ENCODE peak calls at places on chromosomes 13 and 19, in five cellular contexts. One of them, this sample, is unnamed.

GRCh38 chr13:73738626-73739025 is 395.6 kb downstream of the KLF12 start:
- DNase-seq in stomach: no peak
- DNase-seq in brain microvascular endothelial cell: no peak
- DNase-seq in cardiac muscle cell: no peak
- DNase-seq in WERI-Rb-1: no peak
- DNase-seq in this sample: no peak

GRCh38 chr19:53034948-53035675 is 9.4 kb upstream of the ERVV-2 start:
- DNase-seq in stomach: no peak
- DNase-seq in brain microvascular endothelial cell: no peak
- DNase-seq in cardiac muscle cell: no peak
- DNase-seq in WERI-Rb-1: no peak
- DNase-seq in this sample: no peak

GRCh38 chr19:48650974-48651681 is 5.1 kb upstream of the CA11 start:
- DNase-seq in stomach: no peak
- DNase-seq in brain microvascular endothelial cell: no peak
- DNase-seq in cardiac muscle cell: no peak
- DNase-seq in WERI-Rb-1: no peak
- DNase-seq in this sample: no peak

GRCh38 chr13:85277753-85278152 is 521.5 kb downstream of the SLITRK6 start:
- DNase-seq in stomach: no peak
- DNase-seq in brain microvascular endothelial cell: peak; percentile 48
- DNase-seq in cardiac muscle cell: no peak
- DNase-seq in WERI-Rb-1: no peak
- DNase-seq in this sample: peak; percentile 38

GRCh38 chr13:105196052-105196451 is 1339.4 kb downstream of the EFNB2 start:
- DNase-seq in stomach: no peak
- DNase-seq in brain microvascular endothelial cell: peak; percentile 94
- DNase-seq in cardiac muscle cell: no peak
- DNase-seq in WERI-Rb-1: no peak
- DNase-seq in this sample: no peak

GRCh38 chr13:99656843-99657506 is 155.7 kb downstream of the TM9SF2 start:
- DNase-seq in stomach: no peak
- DNase-seq in brain microvascular endothelial cell: no peak
- DNase-seq in cardiac muscle cell: no peak
- DNase-seq in WERI-Rb-1: no peak
- DNase-seq in this sample: no peak

GRCh38 chr19:18939922-18940775 is 868 bp downstream of the HOMER3 start:
- DNase-seq in stomach: peak; percentile 37
- DNase-seq in brain microvascular endothelial cell: no peak
- DNase-seq in cardiac muscle cell: peak; percentile 47
- DNase-seq in WERI-Rb-1: peak; percentile 52
- DNase-seq in this sample: peak; percentile 84

GRCh38 chr13:109162248-109163051 is 533.0 kb downstream of the MYO16 start:
- DNase-seq in stomach: no peak
- DNase-seq in brain microvascular endothelial cell: no peak
- DNase-seq in cardiac muscle cell: no peak
- DNase-seq in WERI-Rb-1: no peak
- DNase-seq in this sample: no peak

GRCh38 chr13:78753457-78753856 is 94.5 kb upstream of the OBI1 start:
- DNase-seq in stomach: no peak
- DNase-seq in brain microvascular endothelial cell: no peak
- DNase-seq in cardiac muscle cell: no peak
- DNase-seq in WERI-Rb-1: no peak
- DNase-seq in this sample: no peak

GRCh38 chr13:85501616-85502015 is 297.6 kb downstream of the SLITRK6 start:
- DNase-seq in stomach: no peak
- DNase-seq in brain microvascular endothelial cell: no peak
- DNase-seq in cardiac muscle cell: no peak
- DNase-seq in WERI-Rb-1: no peak
- DNase-seq in this sample: no peak

GRCh38 chr19:40503300-40503699 is 36.5 kb downstream of the SPTBN4 start:
- DNase-seq in stomach: no peak
- DNase-seq in brain microvascular endothelial cell: no peak
- DNase-seq in cardiac muscle cell: no peak
- DNase-seq in WERI-Rb-1: no peak
- DNase-seq in this sample: no peak

GRCh38 chr13:113457510-113457909 is 4.2 kb upstream of the ADPRHL1 start:
- DNase-seq in stomach: no peak
- DNase-seq in brain microvascular endothelial cell: no peak
- DNase-seq in cardiac muscle cell: no peak
- DNase-seq in WERI-Rb-1: peak; percentile 8
- DNase-seq in this sample: no peak

GRCh38 chr19:39943586-39943985 is 9.2 kb upstream of the FCGBP start:
- DNase-seq in stomach: peak; percentile 49
- DNase-seq in brain microvascular endothelial cell: no peak
- DNase-seq in cardiac muscle cell: no peak
- DNase-seq in WERI-Rb-1: no peak
- DNase-seq in this sample: no peak

GRCh38 chr13:92991687-92992086 is 234.9 kb upstream of the GPC6 start:
- DNase-seq in stomach: no peak
- DNase-seq in brain microvascular endothelial cell: no peak
- DNase-seq in cardiac muscle cell: no peak
- DNase-seq in WERI-Rb-1: no peak
- DNase-seq in this sample: no peak

GRCh38 chr19:11535792-11536595 is 2.7 kb upstream of the CNN1 start:
- DNase-seq in stomach: peak; percentile 91
- DNase-seq in brain microvascular endothelial cell: peak; percentile 89
- DNase-seq in cardiac muscle cell: peak; percentile 98
- DNase-seq in WERI-Rb-1: peak; percentile 88
- DNase-seq in this sample: peak; percentile 94

GRCh38 chr13:28958018-28958417 is 137.9 kb downstream of the MTUS2 start:
- DNase-seq in stomach: no peak
- DNase-seq in brain microvascular endothelial cell: no peak
- DNase-seq in cardiac muscle cell: no peak
- DNase-seq in WERI-Rb-1: no peak
- DNase-seq in this sample: no peak

GRCh38 chr13:36509369-36509768 is 77.1 kb downstream of the CCNA1 start:
- DNase-seq in stomach: no peak
- DNase-seq in brain microvascular endothelial cell: no peak
- DNase-seq in cardiac muscle cell: no peak
- DNase-seq in WERI-Rb-1: no peak
- DNase-seq in this sample: no peak

GRCh38 chr13:113802090-113802531 is 43.1 kb downstream of the TMEM255B start:
- DNase-seq in stomach: no peak
- DNase-seq in brain microvascular endothelial cell: peak; percentile 54
- DNase-seq in cardiac muscle cell: peak; percentile 58
- DNase-seq in WERI-Rb-1: peak; percentile 90
- DNase-seq in this sample: peak; percentile 71

GRCh38 chr13:95530178-95530577 is 22.3 kb upstream of the CLDN10 start:
- DNase-seq in stomach: no peak
- DNase-seq in brain microvascular endothelial cell: peak; percentile 29
- DNase-seq in cardiac muscle cell: no peak
- DNase-seq in WERI-Rb-1: no peak
- DNase-seq in this sample: peak; percentile 73
- TF ChIP-seq CTCF in stomach: no peak
- TF ChIP-seq CTCF in brain microvascular endothelial cell: no peak
- TF ChIP-seq CTCF in cardiac muscle cell: no peak
- TF ChIP-seq CTCF in WERI-Rb-1: no peak
- TF ChIP-seq CTCF in this sample: peak; percentile 8

GRCh38 chr13:33723365-33723764 is 94.6 kb upstream of the RFC3 start:
- DNase-seq in stomach: no peak
- DNase-seq in brain microvascular endothelial cell: no peak
- DNase-seq in cardiac muscle cell: no peak
- DNase-seq in WERI-Rb-1: no peak
- DNase-seq in this sample: no peak

GRCh38 chr13:33725340-33725739 is 92.6 kb upstream of the RFC3 start:
- DNase-seq in stomach: no peak
- DNase-seq in brain microvascular endothelial cell: no peak
- DNase-seq in cardiac muscle cell: no peak
- DNase-seq in WERI-Rb-1: no peak
- DNase-seq in this sample: no peak

GRCh38 chr13:33723772-33724435 is 94.0 kb upstream of the RFC3 start:
- DNase-seq in stomach: peak; percentile 82
- DNase-seq in brain microvascular endothelial cell: peak; percentile 84
- DNase-seq in cardiac muscle cell: peak; percentile 84
- DNase-seq in WERI-Rb-1: peak; percentile 75
- DNase-seq in this sample: peak; percentile 70

GRCh38 chr13:33721719-33722118 is 96.2 kb upstream of the RFC3 start:
- DNase-seq in stomach: no peak
- DNase-seq in brain microvascular endothelial cell: peak; percentile 67
- DNase-seq in cardiac muscle cell: peak; percentile 50
- DNase-seq in WERI-Rb-1: no peak
- DNase-seq in this sample: no peak

GRCh38 chr13:33722216-33722900 is 95.6 kb upstream of the RFC3 start:
- DNase-seq in stomach: no peak
- DNase-seq in brain microvascular endothelial cell: no peak
- DNase-seq in cardiac muscle cell: no peak
- DNase-seq in WERI-Rb-1: no peak
- DNase-seq in this sample: no peak
- H3K27ac ChIP-seq in stomach: peak overlapping the region; percentile 64
- H3K27ac ChIP-seq in brain microvascular endothelial cell: peak overlapping the region; percentile 60
- H3K27ac ChIP-seq in cardiac muscle cell: peak overlapping the region; percentile 88
- H3K27ac ChIP-seq in WERI-Rb-1: no peak overlapping the region
- H3K27ac ChIP-seq in this sample: no peak overlapping the region

GRCh38 chr19:10380311-10381102 is at the start of gene TYK2:
- DNase-seq in stomach: peak; percentile 97
- DNase-seq in brain microvascular endothelial cell: peak; percentile 97
- DNase-seq in cardiac muscle cell: peak; percentile 97
- DNase-seq in WERI-Rb-1: peak; percentile 98
- DNase-seq in this sample: peak; percentile 100
- TF ChIP-seq CTCF in stomach: no peak
- TF ChIP-seq CTCF in brain microvascular endothelial cell: no peak
- TF ChIP-seq CTCF in cardiac muscle cell: no peak
- TF ChIP-seq CTCF in WERI-Rb-1: no peak
- TF ChIP-seq CTCF in this sample: no peak

DNA sequence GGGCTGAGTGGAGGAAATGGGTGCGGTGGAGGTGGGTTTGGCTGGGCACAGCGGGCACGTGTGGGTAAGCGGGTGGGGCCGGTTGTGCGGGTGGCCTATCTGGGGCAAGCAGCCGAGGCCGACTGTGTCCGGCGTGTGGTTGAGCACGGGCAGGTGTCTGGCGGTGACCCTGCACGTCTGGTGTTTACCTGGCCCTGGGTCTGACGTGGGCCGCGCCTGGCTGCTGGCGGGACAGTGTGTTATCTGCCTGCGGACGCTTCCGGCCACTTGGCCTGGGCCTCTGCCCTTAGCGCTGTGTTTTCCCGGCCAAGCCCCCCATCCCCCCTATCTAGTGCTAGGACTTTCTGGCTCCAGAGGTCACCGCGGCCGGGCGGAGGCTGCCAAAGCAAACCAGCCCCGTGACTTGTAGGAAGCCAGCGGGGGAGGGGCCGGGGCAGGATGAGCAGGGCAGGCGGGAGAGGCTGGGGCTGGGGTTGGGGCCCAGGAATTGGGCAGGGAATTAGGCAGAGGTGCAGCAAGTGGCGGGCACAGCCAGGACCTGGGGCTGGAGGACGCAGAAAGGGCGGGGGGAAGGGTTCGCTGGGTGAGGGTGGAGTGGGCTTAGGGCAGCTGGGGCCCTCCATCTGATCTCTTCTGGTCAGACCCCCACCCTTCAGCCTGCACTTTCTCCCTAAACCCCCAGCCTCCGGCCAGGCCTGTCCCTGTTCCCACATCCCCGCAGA is 534 bp upstream of the HPN start:
- DNase-seq in stomach: peak; percentile 96
- DNase-seq in brain microvascular endothelial cell: no peak
- DNase-seq in cardiac muscle cell: peak; percentile 86
- DNase-seq in WERI-Rb-1: peak; percentile 55
- DNase-seq in this sample: no peak
- H3K27ac ChIP-seq in stomach: peak overlapping the region; percentile 85
- H3K27ac ChIP-seq in brain microvascular endothelial cell: no peak overlapping the region
- H3K27ac ChIP-seq in cardiac muscle cell: peak overlapping the region; percentile 60
- H3K27ac ChIP-seq in WERI-Rb-1: peak overlapping the region; percentile 77
- H3K27ac ChIP-seq in this sample: peak overlapping the region; percentile 9

This sample was measured in RWPE1.